ENCODE peak calls at places on chromosomes 3 and 15, in six cellular contexts. One of them, this sample, is unnamed.

GRCh38 chr3:134495980-134496379 is 10.1 kb downstream of the CEP63 start:
- DNase-seq in activated CD8-positive, alpha-beta memory T cell treated with anti-CD3 and anti-CD28 coated beads, Interleukin-2, amount 50 U/mL, for 48 hours: no peak
- DNase-seq in CD8-positive, alpha-beta memory T cell: no peak
- DNase-seq in iris pigment epithelial cell: no peak
- DNase-seq in left cardiac atrium: no peak
- DNase-seq in right cardiac atrium: no peak
- DNase-seq in this sample: no peak

GRCh38 chr15:68410466-68411200 is 21.3 kb downstream of the ITGA11 start:
- DNase-seq in right cardiac atrium: no peak
- DNase-seq in iris pigment epithelial cell: no peak
- DNase-seq in left cardiac atrium: no peak
- DNase-seq in activated CD8-positive, alpha-beta memory T cell treated with anti-CD3 and anti-CD28 coated beads, Interleukin-2, amount 50 U/mL, for 48 hours: peak
- DNase-seq in CD8-positive, alpha-beta memory T cell: no peak
- DNase-seq in this sample: peak

GRCh38 chr3:112089956-112090898 is 4.0 kb downstream of the C3orf52 start:
- DNase-seq in right cardiac atrium: no peak
- DNase-seq in CD8-positive, alpha-beta memory T cell: no peak
- DNase-seq in activated CD8-positive, alpha-beta memory T cell treated with anti-CD3 and anti-CD28 coated beads, Interleukin-2, amount 50 U/mL, for 48 hours: no peak
- DNase-seq in iris pigment epithelial cell: no peak
- DNase-seq in left cardiac atrium: no peak
- DNase-seq in this sample: no peak

GRCh38 chr3:32420138-32420981 is 28.7 kb downstream of the CMTM7 start:
- DNase-seq in iris pigment epithelial cell: peak
- DNase-seq in CD8-positive, alpha-beta memory T cell: no peak
- DNase-seq in right cardiac atrium: no peak
- DNase-seq in activated CD8-positive, alpha-beta memory T cell treated with anti-CD3 and anti-CD28 coated beads, Interleukin-2, amount 50 U/mL, for 48 hours: no peak
- DNase-seq in left cardiac atrium: no peak
- DNase-seq in this sample: peak

GRCh38 chr3:16151109-16151508 is 23.4 kb upstream of the GALNT15 start:
- DNase-seq in right cardiac atrium: peak
- DNase-seq in activated CD8-positive, alpha-beta memory T cell treated with anti-CD3 and anti-CD28 coated beads, Interleukin-2, amount 50 U/mL, for 48 hours: no peak
- DNase-seq in CD8-positive, alpha-beta memory T cell: no peak
- DNase-seq in iris pigment epithelial cell: peak
- DNase-seq in left cardiac atrium: peak
- DNase-seq in this sample: peak

GRCh38 chr15:93485922-93486327 is 396.9 kb upstream of the RGMA start:
- DNase-seq in left cardiac atrium: peak
- DNase-seq in right cardiac atrium: peak
- DNase-seq in activated CD8-positive, alpha-beta memory T cell treated with anti-CD3 and anti-CD28 coated beads, Interleukin-2, amount 50 U/mL, for 48 hours: no peak
- DNase-seq in iris pigment epithelial cell: no peak
- DNase-seq in CD8-positive, alpha-beta memory T cell: no peak
- DNase-seq in this sample: no peak

GRCh38 chr3:141076821-141077571 is 25.8 kb downstream of the SPSB4 start:
- DNase-seq in right cardiac atrium: peak
- DNase-seq in activated CD8-positive, alpha-beta memory T cell treated with anti-CD3 and anti-CD28 coated beads, Interleukin-2, amount 50 U/mL, for 48 hours: no peak
- DNase-seq in iris pigment epithelial cell: peak
- DNase-seq in CD8-positive, alpha-beta memory T cell: no peak
- DNase-seq in left cardiac atrium: peak
- DNase-seq in this sample: peak

GRCh38 chr3:172203522-172204258 is 164.3 kb downstream of the FNDC3B start:
- DNase-seq in iris pigment epithelial cell: no peak
- DNase-seq in CD8-positive, alpha-beta memory T cell: no peak
- DNase-seq in activated CD8-positive, alpha-beta memory T cell treated with anti-CD3 and anti-CD28 coated beads, Interleukin-2, amount 50 U/mL, for 48 hours: no peak
- DNase-seq in right cardiac atrium: peak
- DNase-seq in left cardiac atrium: no peak
- DNase-seq in this sample: no peak

GRCh38 chr15:56811586-56811985 is 78.3 kb upstream of the ZNF280D start:
- DNase-seq in right cardiac atrium: no peak
- DNase-seq in iris pigment epithelial cell: no peak
- DNase-seq in CD8-positive, alpha-beta memory T cell: no peak
- DNase-seq in left cardiac atrium: no peak
- DNase-seq in activated CD8-positive, alpha-beta memory T cell treated with anti-CD3 and anti-CD28 coated beads, Interleukin-2, amount 50 U/mL, for 48 hours: no peak
- DNase-seq in this sample: no peak

GRCh38 chr3:56758539-56758981 is 43.2 kb downstream of the ARHGEF3 start:
- DNase-seq in left cardiac atrium: no peak
- DNase-seq in iris pigment epithelial cell: peak
- DNase-seq in right cardiac atrium: no peak
- DNase-seq in CD8-positive, alpha-beta memory T cell: no peak
- DNase-seq in activated CD8-positive, alpha-beta memory T cell treated with anti-CD3 and anti-CD28 coated beads, Interleukin-2, amount 50 U/mL, for 48 hours: no peak
- DNase-seq in this sample: peak

GRCh38 chr15:80596521-80596976 is 98.6 kb upstream of the ABHD17C start:
- DNase-seq in right cardiac atrium: no peak
- DNase-seq in CD8-positive, alpha-beta memory T cell: no peak
- DNase-seq in iris pigment epithelial cell: peak
- DNase-seq in left cardiac atrium: no peak
- DNase-seq in activated CD8-positive, alpha-beta memory T cell treated with anti-CD3 and anti-CD28 coated beads, Interleukin-2, amount 50 U/mL, for 48 hours: no peak
- DNase-seq in this sample: no peak

GRCh38 chr15:58921267-58921666 is 12.2 kb downstream of the SLTM start:
- DNase-seq in CD8-positive, alpha-beta memory T cell: no peak
- DNase-seq in left cardiac atrium: no peak
- DNase-seq in activated CD8-positive, alpha-beta memory T cell treated with anti-CD3 and anti-CD28 coated beads, Interleukin-2, amount 50 U/mL, for 48 hours: no peak
- DNase-seq in right cardiac atrium: no peak
- DNase-seq in iris pigment epithelial cell: no peak
- DNase-seq in this sample: no peak

GRCh38 chr3:118641608-118642007 is 393.0 kb downstream of the IGSF11 start:
- DNase-seq in iris pigment epithelial cell: no peak
- DNase-seq in left cardiac atrium: no peak
- DNase-seq in right cardiac atrium: no peak
- DNase-seq in activated CD8-positive, alpha-beta memory T cell treated with anti-CD3 and anti-CD28 coated beads, Interleukin-2, amount 50 U/mL, for 48 hours: no peak
- DNase-seq in CD8-positive, alpha-beta memory T cell: no peak
- DNase-seq in this sample: no peak

GRCh38 chr3:194537732-194538247 is 51.0 kb upstream of the ATP13A3 start:
- DNase-seq in activated CD8-positive, alpha-beta memory T cell treated with anti-CD3 and anti-CD28 coated beads, Interleukin-2, amount 50 U/mL, for 48 hours: no peak
- DNase-seq in CD8-positive, alpha-beta memory T cell: no peak
- DNase-seq in left cardiac atrium: no peak
- DNase-seq in right cardiac atrium: no peak
- DNase-seq in iris pigment epithelial cell: peak
- DNase-seq in this sample: peak

GRCh38 chr3:73291541-73291940 is 230.1 kb downstream of the EBLN2 start:
- DNase-seq in iris pigment epithelial cell: no peak
- DNase-seq in CD8-positive, alpha-beta memory T cell: no peak
- DNase-seq in left cardiac atrium: no peak
- DNase-seq in right cardiac atrium: no peak
- DNase-seq in activated CD8-positive, alpha-beta memory T cell treated with anti-CD3 and anti-CD28 coated beads, Interleukin-2, amount 50 U/mL, for 48 hours: no peak
- DNase-seq in this sample: no peak

GRCh38 chr3:32569540-32570425 is 875 bp downstream of the DYNC1LI1 start:
- DNase-seq in activated CD8-positive, alpha-beta memory T cell treated with anti-CD3 and anti-CD28 coated beads, Interleukin-2, amount 50 U/mL, for 48 hours: peak
- DNase-seq in iris pigment epithelial cell: no peak
- DNase-seq in CD8-positive, alpha-beta memory T cell: peak
- DNase-seq in right cardiac atrium: peak
- DNase-seq in left cardiac atrium: peak
- DNase-seq in this sample: peak

GRCh38 chr15:80996247-80996646 is 4.5 kb upstream of the TLNRD1 start:
- DNase-seq in right cardiac atrium: no peak
- DNase-seq in left cardiac atrium: no peak
- DNase-seq in iris pigment epithelial cell: peak
- DNase-seq in CD8-positive, alpha-beta memory T cell: no peak
- DNase-seq in activated CD8-positive, alpha-beta memory T cell treated with anti-CD3 and anti-CD28 coated beads, Interleukin-2, amount 50 U/mL, for 48 hours: no peak
- DNase-seq in this sample: no peak

GRCh38 chr3:131535131-131535530 is 32.4 kb upstream of the MRPL3 start:
- DNase-seq in iris pigment epithelial cell: no peak
- DNase-seq in left cardiac atrium: no peak
- DNase-seq in activated CD8-positive, alpha-beta memory T cell treated with anti-CD3 and anti-CD28 coated beads, Interleukin-2, amount 50 U/mL, for 48 hours: no peak
- DNase-seq in CD8-positive, alpha-beta memory T cell: no peak
- DNase-seq in right cardiac atrium: no peak
- DNase-seq in this sample: peak

GRCh38 chr15:88477126-88477525 is 9.6 kb downstream of the MRPS11 start:
- DNase-seq in iris pigment epithelial cell: no peak
- DNase-seq in left cardiac atrium: no peak
- DNase-seq in right cardiac atrium: no peak
- DNase-seq in activated CD8-positive, alpha-beta memory T cell treated with anti-CD3 and anti-CD28 coated beads, Interleukin-2, amount 50 U/mL, for 48 hours: no peak
- DNase-seq in CD8-positive, alpha-beta memory T cell: no peak
- DNase-seq in this sample: no peak

This sample was measured in adipocyte.